ENCODE peak calls at places on chromosomes 6 and 20, in four cellular contexts. One of them, this sample, is unnamed. For H3K4me1, the result is how much of the 10 kb centered on the place peaks cover.

GRCh38 chr6:137601471-137601870 is 107.3 kb upstream of the OLIG3 start:
- DNase-seq in mesendoderm: no peak
- DNase-seq in neuronal stem cell: no peak
- DNase-seq in IMR-90: no peak
- DNase-seq in this sample: no peak

GRCh38 chr20:38098952-38099351 is 65.4 kb downstream of the RPRD1B start:
- DNase-seq in mesendoderm: no peak
- DNase-seq in neuronal stem cell: no peak
- DNase-seq in IMR-90: no peak
- DNase-seq in this sample: no peak

GRCh38 chr6:11212625-11213024 is 19.8 kb downstream of the NEDD9 start:
- DNase-seq in mesendoderm: no peak
- DNase-seq in neuronal stem cell: no peak
- DNase-seq in IMR-90: peak
- DNase-seq in this sample: peak

GRCh38 chr20:10558635-10559187 is 115.1 kb downstream of the JAG1 start:
- DNase-seq in mesendoderm: peak
- DNase-seq in neuronal stem cell: no peak
- DNase-seq in IMR-90: peak
- DNase-seq in this sample: peak

GRCh38 chr6:3276174-3277167 is 17.7 kb downstream of the PSMG4 start:
- DNase-seq in mesendoderm: no peak
- DNase-seq in neuronal stem cell: no peak
- DNase-seq in IMR-90: no peak
- DNase-seq in this sample: no peak

GRCh38 chr6:129493396-129493902 is 216.5 kb downstream of the ARHGAP18 start:
- DNase-seq in mesendoderm: no peak
- DNase-seq in neuronal stem cell: no peak
- DNase-seq in IMR-90: peak
- DNase-seq in this sample: peak

GRCh38 chr20:1618954-1619550 is 757 bp downstream of the SIRPB1 start:
- DNase-seq in mesendoderm: no peak
- DNase-seq in neuronal stem cell: no peak
- DNase-seq in IMR-90: peak
- DNase-seq in this sample: no peak

GRCh38 chr6:1770435-1770843 is 160.7 kb downstream of the FOXC1 start:
- DNase-seq in mesendoderm: no peak
- DNase-seq in neuronal stem cell: no peak
- DNase-seq in IMR-90: peak
- DNase-seq in this sample: no peak

GRCh38 chr20:772806-773205 is 4.5 kb upstream of the SLC52A3 start:
- DNase-seq in mesendoderm: no peak
- DNase-seq in neuronal stem cell: no peak
- DNase-seq in IMR-90: no peak
- DNase-seq in this sample: no peak

GRCh38 chr20:43680976-43681375 is 14.1 kb downstream of the MYBL2 start:
- DNase-seq in mesendoderm: no peak
- DNase-seq in neuronal stem cell: no peak
- DNase-seq in IMR-90: no peak
- DNase-seq in this sample: no peak

GRCh38 chr6:44332585-44332984 is 9.9 kb upstream of the SPATS1 start:
- DNase-seq in mesendoderm: no peak
- DNase-seq in neuronal stem cell: no peak
- DNase-seq in IMR-90: peak
- DNase-seq in this sample: no peak

GRCh38 chr6:25754508-25754907 is at the start of gene SLC17A4:
- DNase-seq in mesendoderm: no peak
- DNase-seq in neuronal stem cell: no peak
- DNase-seq in IMR-90: no peak
- DNase-seq in this sample: no peak

GRCh38 chr6:25753079-25753478 is 1.5 kb upstream of the SLC17A4 start:
- DNase-seq in mesendoderm: no peak
- DNase-seq in neuronal stem cell: no peak
- DNase-seq in IMR-90: no peak
- DNase-seq in this sample: no peak

GRCh38 chr6:25755496-25755895 is 954 bp downstream of the SLC17A4 start:
- DNase-seq in mesendoderm: no peak
- DNase-seq in neuronal stem cell: no peak
- DNase-seq in IMR-90: no peak
- DNase-seq in this sample: no peak

GRCh38 chr6:25757936-25758642 is 3.5 kb downstream of the SLC17A4 start:
- DNase-seq in mesendoderm: no peak
- DNase-seq in neuronal stem cell: no peak
- DNase-seq in IMR-90: no peak
- DNase-seq in this sample: peak

DNA sequence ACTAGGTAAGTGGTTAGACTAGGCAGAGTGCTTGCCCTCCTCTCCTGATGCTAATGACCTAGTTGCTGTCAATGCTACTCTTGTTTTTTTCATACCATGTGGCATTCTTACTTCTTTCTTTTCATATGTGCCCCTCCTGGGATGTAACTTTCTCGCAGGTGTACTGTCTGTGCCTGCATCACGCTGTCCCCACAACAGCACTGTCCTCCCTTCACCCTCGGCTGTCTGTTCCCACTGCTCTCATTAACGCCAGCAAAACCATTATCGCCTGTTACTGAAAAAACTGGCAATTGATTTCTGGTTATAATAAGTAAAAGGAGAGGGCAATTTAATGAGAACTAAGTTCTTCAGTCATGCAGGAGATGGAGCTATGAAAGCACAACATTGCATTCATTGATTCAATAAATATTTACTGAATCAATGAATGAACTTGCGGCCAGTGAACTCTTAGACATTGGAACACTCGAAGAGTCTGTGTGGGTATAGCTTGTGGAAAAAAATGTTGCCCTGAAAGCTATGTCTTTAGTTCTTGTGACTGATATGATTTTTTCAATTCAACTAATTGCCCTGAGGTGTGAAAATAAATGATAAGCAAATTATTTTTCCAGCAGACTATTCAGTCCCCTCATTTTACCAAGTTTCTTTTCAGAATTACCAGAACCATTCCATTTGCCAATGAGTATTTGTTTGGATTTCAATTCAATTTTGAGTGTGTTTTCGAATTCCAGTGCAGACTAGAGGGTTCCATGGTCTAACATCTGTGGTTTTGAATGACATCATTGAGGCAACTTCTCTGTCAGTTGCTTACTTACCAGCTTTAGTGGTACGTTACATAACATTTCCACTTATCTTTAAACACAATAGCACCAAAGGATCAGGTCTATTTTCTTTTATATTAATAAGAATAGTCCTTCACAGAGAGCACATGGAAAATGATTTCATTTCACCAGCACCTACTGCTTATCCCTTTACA is 2.1 kb downstream of the SLC17A4 start:
- DNase-seq in mesendoderm: no peak
- DNase-seq in neuronal stem cell: no peak
- DNase-seq in IMR-90: no peak
- DNase-seq in this sample: no peak
- H3K4me3 ChIP-seq in mesendoderm: no peak
- H3K4me3 ChIP-seq in neuronal stem cell: no peak
- H3K4me3 ChIP-seq in IMR-90: no peak
- H3K4me3 ChIP-seq in this sample: no peak

GRCh38 chr6:133241088-133241900 is at the start of gene EYA4:
- DNase-seq in mesendoderm: peak
- DNase-seq in neuronal stem cell: peak
- DNase-seq in IMR-90: peak
- DNase-seq in this sample: no peak

GRCh38 chr6:133243723-133244122 is 2.6 kb downstream of the EYA4 start:
- DNase-seq in mesendoderm: no peak
- DNase-seq in neuronal stem cell: no peak
- DNase-seq in IMR-90: no peak
- DNase-seq in this sample: no peak

GRCh38 chr6:133244502-133244901 is 3.3 kb downstream of the EYA4 start:
- DNase-seq in mesendoderm: no peak
- DNase-seq in neuronal stem cell: no peak
- DNase-seq in IMR-90: no peak
- DNase-seq in this sample: no peak

GRCh38 chr6:133241901-133242760 is 974 bp downstream of the EYA4 start:
- DNase-seq in mesendoderm: peak
- DNase-seq in neuronal stem cell: peak
- DNase-seq in IMR-90: peak
- DNase-seq in this sample: no peak

GRCh38 chr6:133242761-133243590 is 1.8 kb downstream of the EYA4 start:
- DNase-seq in mesendoderm: peak
- DNase-seq in neuronal stem cell: peak
- DNase-seq in IMR-90: peak
- DNase-seq in this sample: no peak
- H3K4me1 ChIP-seq in mesendoderm: under half
- H3K4me1 ChIP-seq in neuronal stem cell: under half
- H3K4me1 ChIP-seq in IMR-90: under half
- H3K4me1 ChIP-seq in this sample: under half

GRCh38 chr6:38697846-38698245 is 5.1 kb downstream of the GLO1 start:
- DNase-seq in mesendoderm: no peak
- DNase-seq in neuronal stem cell: no peak
- DNase-seq in IMR-90: no peak
- DNase-seq in this sample: no peak
- H3K23ac ChIP-seq in mesendoderm: no peak
- H3K23ac ChIP-seq in neuronal stem cell: no peak
- H3K23ac ChIP-seq in IMR-90: no peak
- H3K23ac ChIP-seq in this sample: no peak

GRCh38 chr6:37676071-37676470 is 21.6 kb downstream of the MDGA1 start:
- DNase-seq in mesendoderm: no peak
- DNase-seq in neuronal stem cell: no peak
- DNase-seq in IMR-90: no peak
- DNase-seq in this sample: no peak

GRCh38 chr6:37675606-37676005 is 22.1 kb downstream of the MDGA1 start:
- DNase-seq in mesendoderm: no peak
- DNase-seq in neuronal stem cell: no peak
- DNase-seq in IMR-90: no peak
- DNase-seq in this sample: no peak

GRCh38 chr6:37680668-37681067 is 17.0 kb downstream of the MDGA1 start:
- DNase-seq in mesendoderm: peak
- DNase-seq in neuronal stem cell: no peak
- DNase-seq in IMR-90: no peak
- DNase-seq in this sample: no peak

GRCh38 chr6:37678078-37678846 is 19.4 kb downstream of the MDGA1 start:
- DNase-seq in mesendoderm: no peak
- DNase-seq in neuronal stem cell: no peak
- DNase-seq in IMR-90: no peak
- DNase-seq in this sample: no peak

GRCh38 chr6:37679539-37680476 is 17.9 kb downstream of the MDGA1 start:
- DNase-seq in mesendoderm: peak
- DNase-seq in neuronal stem cell: no peak
- DNase-seq in IMR-90: no peak
- DNase-seq in this sample: no peak
- H3K4me3 ChIP-seq in mesendoderm: no peak
- H3K4me3 ChIP-seq in neuronal stem cell: no peak
- H3K4me3 ChIP-seq in IMR-90: no peak
- H3K4me3 ChIP-seq in this sample: no peak

DNA sequence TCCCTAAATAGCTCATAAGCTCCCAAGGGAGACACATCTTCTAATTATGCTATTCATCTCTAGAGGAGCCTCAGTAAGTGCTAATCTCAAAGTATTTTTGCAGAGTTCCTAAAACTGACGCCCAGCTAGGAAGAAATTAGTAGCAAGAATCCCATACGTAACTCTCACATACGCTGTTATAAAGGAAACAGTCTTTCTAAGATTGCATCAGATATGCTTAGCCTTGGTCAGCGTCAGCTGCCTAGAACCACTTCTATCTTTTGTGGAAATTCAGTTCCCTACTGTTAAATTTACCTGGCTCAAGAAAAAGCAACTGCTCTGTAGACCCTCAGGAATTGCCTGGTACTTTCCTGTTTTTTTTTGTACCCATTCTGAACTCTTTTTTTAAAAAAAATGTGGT is 13.6 kb downstream of the RIPOR2 start:
- DNase-seq in mesendoderm: no peak
- DNase-seq in neuronal stem cell: no peak
- DNase-seq in IMR-90: no peak
- DNase-seq in this sample: no peak
- H3K4me1 ChIP-seq in mesendoderm: under half
- H3K4me1 ChIP-seq in neuronal stem cell: under half
- H3K4me1 ChIP-seq in IMR-90: under half
- H3K4me1 ChIP-seq in this sample: under half

GRCh38 chr6:139165324-139165723 is 30.4 kb downstream of the HECA start:
- DNase-seq in mesendoderm: no peak
- DNase-seq in neuronal stem cell: no peak
- DNase-seq in IMR-90: no peak
- DNase-seq in this sample: no peak
- H3K23ac ChIP-seq in mesendoderm: no peak
- H3K23ac ChIP-seq in neuronal stem cell: no peak
- H3K23ac ChIP-seq in IMR-90: no peak
- H3K23ac ChIP-seq in this sample: no peak

This sample was measured in trophoblast cell.